ENCODE peak calls at places on chromosomes 12 and 14, in ten cellular contexts. Z is coronary artery; O is transverse colon; Q is astrocyte of the spinal cord; U is DMS 273 treated with DMSO at 0.1 percent for 48 hours; K is PC-3; Y is stimulated activated naive CD8-positive, alpha-beta T cell treated with anti-CD3 and anti-CD28 coated beads, Interleukin-15, Interleukin-2, amounts not matched to agents 100 U/mL and 50 U/mL, for 24 hours; S is hypothalamus; B is tibial nerve; L is GOT3. I is an unnamed sample.

GRCh38 chr12:88856201-88856600 is 275.9 kb upstream of the KITLG start:
- DNase-seq in L (no peak), B (no peak), Q (no peak), S (no peak), Y (no peak), K (no peak), Z (no peak), O (no peak), U (no peak), I (peak; percentile 32)

GRCh38 chr12:26845057-26845666 is 12.2 kb upstream of the ITPR2 start:
- DNase-seq in Z (no peak), S (no peak), L (peak; percentile 6), Q (peak; percentile 31), O (peak; percentile 61), K (peak; percentile 78), Y (peak; percentile 42), U (no peak), B (peak; percentile 60), I (no peak)

GRCh38 chr12:111427417-111428074 is 21.8 kb downstream of the SH2B3 start:
- DNase-seq in S (no peak), O (no peak), U (no peak), Y (no peak), L (no peak), K (no peak), B (no peak), Z (no peak), Q (no peak), I (no peak)

GRCh38 chr12:30016656-30017055 is 232.9 kb upstream of the TMTC1 start:
- DNase-seq in K (no peak), B (no peak), Z (no peak), O (no peak), U (no peak), L (no peak), Y (no peak), Q (no peak), S (no peak), I (no peak)

GRCh38 chr14:62934439-62934838 is 110.8 kb downstream of the KCNH5 start:
- DNase-seq in B (no peak), K (no peak), S (no peak), U (no peak), Z (no peak), L (no peak), O (no peak), Y (no peak), Q (no peak), I (no peak)

GRCh38 chr12:32217354-32218310 is 111.0 kb downstream of the BICD1 start:
- DNase-seq in K (peak; percentile 24), Z (no peak), S (no peak), O (peak; percentile 8), U (no peak), B (peak; percentile 29), L (no peak), Q (peak; percentile 59), Y (no peak), I (no peak)

GRCh38 chr12:69739287-69740191 is 879 bp downstream of the RAB3IP start:
- DNase-seq in B (peak; percentile 16), K (peak; percentile 51), L (peak; percentile 98), Q (peak; percentile 38), Y (peak; percentile 64), U (peak; percentile 4), O (peak; percentile 72), Z (peak; percentile 70), S (peak; percentile 18), I (peak; percentile 58)

GRCh38 chr12:116318738-116319050 is 41.2 kb upstream of the MED13L start:
- DNase-seq in O (no peak), K (no peak), Y (no peak), L (no peak), S (no peak), Q (peak; percentile 18), Z (no peak), U (no peak), B (no peak), I (no peak)

GRCh38 chr12:9649532-9649940 is 20.0 kb upstream of the CLEC2D start:
- DNase-seq in Z (no peak), K (no peak), Y (peak; percentile 55), L (no peak), U (no peak), S (no peak), B (no peak), Q (peak; percentile 8), O (no peak), I (no peak)

GRCh38 chr12:121513464-121514183 is 67.2 kb downstream of the KDM2B start:
- DNase-seq in B (no peak), Q (no peak), U (no peak), Y (peak; percentile 34), K (peak; percentile 44), Z (no peak), S (no peak), O (peak; percentile 58), L (no peak), I (peak; percentile 68)

GRCh38 chr14:39812532-39813320 is 380.5 kb upstream of the FBXO33 start:
- DNase-seq in Q (no peak), O (no peak), Y (no peak), U (no peak), L (no peak), K (no peak), Z (no peak), B (no peak), S (no peak), I (no peak)

GRCh38 chr12:10154145-10154496 is 17.8 kb downstream of the OLR1 start:
- DNase-seq in S (no peak), O (no peak), U (no peak), K (no peak), B (no peak), Y (no peak), L (no peak), Q (no peak), Z (no peak), I (no peak)

GRCh38 chr12:110183386-110183785 is 59.2 kb downstream of the IFT81 start:
- DNase-seq in Z (no peak), U (no peak), O (no peak), Y (no peak), L (no peak), Q (no peak), S (no peak), K (no peak), B (no peak), I (no peak)

GRCh38 chr12:63989301-63989845 is 144.9 kb downstream of the SRGAP1 start:
- DNase-seq in U (no peak), S (no peak), K (no peak), B (no peak), Z (no peak), Y (no peak), O (no peak), Q (peak; percentile 70), L (no peak), I (no peak)

GRCh38 chr12:124456652-124457152 is 110.7 kb downstream of the NCOR2 start:
- DNase-seq in B (no peak), U (no peak), O (peak; percentile 61), Z (no peak), Y (peak; percentile 52), S (no peak), Q (no peak), K (no peak), L (no peak), I (no peak)

I was measured in HuH-7.5.